ENCODE peak calls at places on chromosomes 11 and 22, in four cellular contexts. H is ovary, U is IMR-90, N is GM23248. W is an unnamed sample. For H3K36me3 and H3K27me3, the result is how much of the 10 kb centered on the place peaks cover.

GRCh38 chr11:124170801-124171586 is 12.2 kb upstream of the OR10D3 start:
- DNase-seq in U (no peak), H (no peak), N (no peak), W (no peak)

GRCh38 chr11:35590412-35590811 is 27.8 kb upstream of the FJX1 start:
- DNase-seq in N (peak), U (peak), H (no peak), W (no peak)

GRCh38 chr22:20524004-20524481 is 16.6 kb downstream of the MED15 start:
- DNase-seq in H (no peak), N (no peak), U (peak), W (peak)

GRCh38 chr11:88507771-88508557 is 170.4 kb upstream of the CTSC start:
- DNase-seq in U (no peak), H (no peak), N (no peak), W (no peak)

GRCh38 chr11:61752925-61753551 is 602 bp downstream of the MYRF start:
- DNase-seq in H (peak), U (no peak), N (no peak), W (no peak)

GRCh38 chr11:28505216-28505615 is 397.0 kb downstream of the METTL15 start:
- DNase-seq in U (no peak), H (no peak), N (no peak), W (no peak)

GRCh38 chr22:43066844-43067385 is 22.3 kb downstream of the TTLL1 start:
- DNase-seq in N (peak), H (no peak), U (peak), W (no peak)

GRCh38 chr22:49855491-49855911 is 1.9 kb downstream of the ZBED4 start:
- DNase-seq in U (peak), N (peak), H (no peak), W (peak)

GRCh38 chr11:71269603-71270511 is 17.5 kb upstream of the SHANK2 start:
- DNase-seq in N (no peak), U (no peak), H (no peak), W (no peak)

GRCh38 chr22:20866716-20867115 is 7.9 kb downstream of the SNAP29 start:
- DNase-seq in U (peak), H (no peak), N (no peak), W (no peak)

GRCh38 chr11:16607675-16608644 is 130.5 kb upstream of the C11orf58 start:
- DNase-seq in H (peak), N (no peak), U (peak), W (peak)

GRCh38 chr22:31692186-31692886 is 30.3 kb upstream of the PISD start:
- DNase-seq in U (peak), H (no peak), N (peak), W (no peak)

GRCh38 chr11:45157247-45158209 is 11.1 kb downstream of the PRDM11 start:
- DNase-seq in U (no peak), N (no peak), H (no peak), W (no peak)

GRCh38 chr11:100847696-100848216 is 160.7 kb downstream of the ARHGAP42 start:
- DNase-seq in H (no peak), U (no peak), N (no peak), W (no peak)

GRCh38 chr22:36288571-36289405 is 35.9 kb downstream of the APOL1 start:
- DNase-seq in H (no peak), U (no peak), N (no peak), W (peak)
- H3K36me3 ChIP-seq in H (under half), U (half or more), N (half or more), W (half or more)

DNA sequence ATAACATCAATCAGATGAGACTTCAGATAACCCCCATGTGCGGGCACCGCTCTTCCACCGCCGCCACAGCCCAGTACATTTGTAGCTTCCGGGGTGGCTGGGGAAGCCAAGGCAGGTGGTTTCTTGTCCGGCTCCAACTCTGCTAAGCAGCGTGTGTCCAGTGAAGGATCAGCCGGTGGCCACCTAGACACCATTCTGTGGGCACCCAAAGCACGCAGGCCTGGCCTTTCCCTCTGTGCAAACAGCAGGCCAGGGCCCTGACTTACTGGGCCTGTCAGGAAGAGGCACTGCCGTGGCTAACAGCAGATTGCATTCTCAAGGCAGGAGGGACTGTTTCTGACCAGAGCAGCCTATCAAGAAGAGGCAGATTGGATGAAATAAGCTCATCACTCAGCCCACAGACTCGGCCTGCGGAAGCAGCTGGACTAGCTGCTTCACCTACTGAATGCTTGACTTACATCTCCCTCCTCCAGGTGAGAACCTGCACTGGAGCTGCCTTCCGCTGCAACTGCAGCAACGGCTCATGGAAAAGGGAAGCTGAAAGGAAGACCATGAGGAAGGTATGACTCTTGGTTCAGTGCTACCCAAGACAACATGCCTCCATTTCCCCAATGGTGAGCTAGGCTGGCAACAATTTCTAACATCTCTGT is 74.8 kb downstream of the ETS1 start:
- DNase-seq in N (no peak), U (no peak), H (no peak), W (no peak)
- H3K4me3 ChIP-seq in N (no peak), U (no peak), H (no peak), W (no peak)

GRCh38 chr11:75146711-75147110 is 4.2 kb upstream of the SLCO2B1 start:
- DNase-seq in U (no peak), N (no peak), H (no peak), W (no peak)

GRCh38 chr11:75145972-75146519 is 4.9 kb upstream of the SLCO2B1 start:
- DNase-seq in N (no peak), U (no peak), H (no peak), W (no peak)

GRCh38 chr11:75148436-75148983 is 2.4 kb upstream of the SLCO2B1 start:
- DNase-seq in H (no peak), N (no peak), U (no peak), W (no peak)

GRCh38 chr11:75147875-75148263 is 3.0 kb upstream of the SLCO2B1 start:
- DNase-seq in H (no peak), U (no peak), N (no peak), W (no peak)

DNA sequence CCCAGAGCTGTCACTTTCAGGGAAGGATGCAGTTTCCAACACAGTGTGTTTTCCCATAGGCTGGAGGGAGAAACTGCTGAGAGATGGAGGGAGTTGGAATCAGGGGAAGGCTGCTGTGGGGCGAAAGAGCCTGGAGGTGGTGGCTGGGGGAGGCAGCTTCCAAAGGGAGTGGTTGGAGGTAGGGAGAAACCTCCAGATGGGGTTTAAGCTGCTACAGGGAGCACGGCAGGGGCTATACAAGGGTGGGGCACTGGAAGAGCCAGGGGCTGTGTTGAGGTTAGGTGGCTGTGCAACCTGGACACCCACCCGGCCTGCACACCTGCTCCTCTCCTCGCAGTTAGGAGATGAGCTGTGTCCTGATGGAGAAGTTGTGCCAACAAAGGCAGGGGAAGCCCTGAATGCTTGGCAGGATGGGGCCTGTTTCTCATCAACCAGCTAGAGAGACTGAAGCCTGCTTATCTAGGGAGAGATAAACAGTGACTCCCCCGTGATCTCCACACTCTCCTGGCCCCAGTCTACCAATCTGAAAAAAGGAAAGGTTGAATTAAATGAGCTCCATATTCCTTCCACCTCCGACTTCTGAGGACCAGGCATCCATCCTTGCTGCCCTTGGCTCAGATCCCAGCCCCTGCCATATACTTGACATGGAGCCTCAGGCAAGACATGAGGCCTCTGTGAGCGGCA is 3.6 kb upstream of the SLCO2B1 start:
- DNase-seq in U (no peak), H (no peak), N (no peak), W (peak)
- H3K27me3 ChIP-seq in U (under half), H (under half), N (under half), W (under half)

GRCh38 chr11:67283490-67283963 is 5.6 kb upstream of the ANKRD13D start:
- DNase-seq in U (no peak), N (no peak), H (peak), W (no peak)

GRCh38 chr11:67282876-67283371 is 6.2 kb upstream of the ANKRD13D start:
- DNase-seq in N (no peak), U (no peak), H (peak), W (no peak)

GRCh38 chr11:67281552-67282150 is 7.5 kb upstream of the ANKRD13D start:
- DNase-seq in H (peak), N (no peak), U (no peak), W (no peak)

GRCh38 chr11:67280791-67281551 is 8.1 kb upstream of the ANKRD13D start:
- DNase-seq in N (no peak), H (peak), U (no peak), W (no peak)

DNA sequence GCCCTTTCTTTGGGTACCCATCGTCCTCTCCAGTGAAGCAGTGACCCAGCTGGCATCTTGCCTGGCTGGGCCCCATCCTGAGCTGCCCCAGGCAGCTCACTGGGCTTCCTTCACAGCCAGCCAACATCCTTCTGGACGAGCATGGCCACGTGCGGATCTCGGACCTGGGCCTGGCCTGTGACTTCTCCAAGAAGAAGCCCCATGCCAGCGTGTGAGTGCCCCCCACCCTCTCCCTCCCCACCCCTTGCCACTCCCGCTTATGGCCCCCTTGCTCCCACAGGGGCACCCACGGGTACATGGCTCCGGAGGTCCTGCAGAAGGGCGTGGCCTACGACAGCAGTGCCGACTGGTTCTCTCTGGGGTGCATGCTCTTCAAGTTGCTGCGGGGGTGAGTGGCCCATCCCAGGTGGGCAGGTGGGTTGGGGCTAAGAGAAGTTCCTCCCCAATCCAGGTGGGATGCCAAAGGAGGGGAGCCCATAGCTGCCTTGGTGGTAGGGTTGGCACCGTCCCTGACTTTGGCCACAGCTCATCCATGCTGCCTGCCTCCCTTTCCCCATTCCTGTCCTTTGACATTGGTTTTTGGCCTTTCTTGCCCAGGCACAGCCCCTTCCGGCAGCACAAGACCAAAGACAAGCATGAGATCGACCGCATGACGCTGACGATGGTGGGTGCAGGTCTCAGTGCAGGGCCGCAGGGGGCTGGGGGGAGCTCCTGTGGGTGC is 6.8 kb upstream of the ANKRD13D start:
- DNase-seq in N (no peak), H (peak), U (no peak), W (no peak)
- H3K36me3 ChIP-seq in N (under half), H (under half), U (half or more), W (under half)

GRCh38 chr11:126233391-126233790 is 21.8 kb downstream of the FAM118B start:
- DNase-seq in H (no peak), N (peak), U (peak), W (no peak)
- H3K4me3 ChIP-seq in H (no peak), N (no peak), U (no peak), W (no peak)

GRCh38 chr11:72607101-72607468 is 67.1 kb downstream of the PDE2A start:
- DNase-seq in U (no peak), N (no peak), H (no peak), W (no peak)
- H3K27me3 ChIP-seq in U (half or more), N (under half), H (under half), W (under half)

GRCh38 chr11:3824714-3825472 is 15.9 kb downstream of the RHOG start:
- DNase-seq in N (peak), U (no peak), H (no peak), W (peak)
- H3K36me3 ChIP-seq in N (under half), U (under half), H (under half), W (under half)

GRCh38 chr22:45212992-45213751 is 27.5 kb downstream of the KIAA0930 start:
- DNase-seq in U (peak), N (peak), H (no peak), W (no peak)
- H3K4me3 ChIP-seq in U (peak), N (peak), H (peak), W (no peak)

W was measured in H7.